ENCODE peak calls at places on chromosomes 11 and 22, in ten cellular contexts. R is stimulated activated CD8-positive, alpha-beta memory T cell treated with anti-CD3 and anti-CD28 coated beads, Interleukin-15, amount 100 ng/mL, for 4 hours; C is fibroblast of mammary gland; K is A549; V is CD8-positive, alpha-beta T cell; M is iPS-NIHi11; T is fibroblast of lung; P is GM04503; U is GM04504; X is activated CD8-positive, alpha-beta T cell treated with anti-CD3 and anti-CD28 coated beads, Interleukin-2, amount 10 ng/mL, durations not matched to agents 7 days and 5 days. N is an unnamed sample.

GRCh38 chr11:2207773-2208621 is 36.4 kb upstream of the TH start:
- DNase-seq in T (no peak), U (no peak), X (peak; percentile 15), P (no peak), V (no peak), C (no peak), R (no peak), K (no peak), M (no peak), N (no peak)

GRCh38 chr22:30252411-30253204 is 6.0 kb upstream of the LIF start:
- DNase-seq in X (no peak), K (peak; percentile 73), U (no peak), R (no peak), T (no peak), M (no peak), C (no peak), V (no peak), P (no peak), N (no peak)

GRCh38 chr11:44351006-44351660 is 41.2 kb upstream of the ALX4 start:
- DNase-seq in C (no peak), T (no peak), M (no peak), V (no peak), P (no peak), R (no peak), X (no peak), U (no peak), K (no peak), N (no peak)

GRCh38 chr11:2088284-2088683 is 50.9 kb downstream of the IGF2 start:
- DNase-seq in X (no peak), T (no peak), R (no peak), U (no peak), C (no peak), V (no peak), K (no peak), P (no peak), M (no peak), N (no peak)

GRCh38 chr11:71451596-71452353 is 1.2 kb upstream of the NADSYN1 start:
- DNase-seq in R (no peak), T (no peak), K (no peak), M (no peak), C (no peak), U (no peak), V (no peak), X (peak; percentile 29), P (no peak), N (no peak)

GRCh38 chr11:7612661-7613393 is 60.5 kb downstream of the CYB5R2 start:
- DNase-seq in X (no peak), C (no peak), M (no peak), T (no peak), P (no peak), U (no peak), R (no peak), K (no peak), V (no peak), N (no peak)

GRCh38 chr11:95977534-95978174 is 53.7 kb upstream of the MTMR2 start:
- DNase-seq in X (no peak), T (peak; percentile 35), M (no peak), U (no peak), P (no peak), R (no peak), C (peak; percentile 79), V (no peak), K (peak; percentile 86), N (no peak)

GRCh38 chr11:26806209-26806608 is 84.3 kb upstream of the SLC5A12 start:
- DNase-seq in U (peak; percentile 51), M (no peak), C (peak; percentile 84), R (no peak), X (no peak), P (peak; percentile 58), K (no peak), V (no peak), T (peak; percentile 65), N (no peak)

GRCh38 chr11:95418916-95419315 is 187.9 kb upstream of the SESN3 start:
- DNase-seq in X (no peak), T (no peak), K (no peak), M (no peak), P (no peak), V (no peak), U (no peak), R (no peak), C (no peak), N (no peak)

GRCh38 chr11:66363805-66364535 is 7.6 kb downstream of the SLC29A2 start:
- DNase-seq in K (peak; percentile 64), R (no peak), T (no peak), M (peak; percentile 91), V (peak; percentile 69), P (no peak), U (no peak), C (peak; percentile 28), X (peak; percentile 80), N (peak; percentile 38)

GRCh38 chr11:59164028-59164427 is 7.9 kb upstream of the DTX4 start:
- DNase-seq in K (no peak), U (no peak), V (no peak), C (no peak), P (no peak), M (no peak), X (no peak), R (no peak), T (no peak), N (no peak)

GRCh38 chr11:118856314-118856713 is 27.4 kb upstream of the CXCR5 start:
- DNase-seq in C (no peak), X (no peak), T (no peak), K (no peak), P (no peak), M (no peak), U (no peak), R (no peak), V (no peak), N (no peak)

GRCh38 chr11:665062-665706 is 28.1 kb downstream of the DRD4 start:
- DNase-seq in T (peak; percentile 66), X (no peak), P (peak; percentile 5), K (no peak), M (no peak), R (no peak), V (no peak), C (no peak), U (peak; percentile 31), N (no peak)

GRCh38 chr11:84384637-84385227 is 1098.6 kb upstream of the CCDC90B start:
- DNase-seq in V (peak; percentile 11), C (peak; percentile 66), X (peak; percentile 31), K (peak; percentile 49), T (peak; percentile 49), U (peak; percentile 19), M (peak; percentile 44), R (no peak), P (peak; percentile 8), N (no peak)

GRCh38 chr11:101949846-101950245 is 33.5 kb upstream of the ANGPTL5 start:
- DNase-seq in C (no peak), V (no peak), T (no peak), R (no peak), U (no peak), M (no peak), P (no peak), K (no peak), X (no peak), N (no peak)

GRCh38 chr11:13268791-13269190 is 8.8 kb upstream of the BMAL1 start:
- DNase-seq in C (no peak), K (no peak), X (no peak), M (no peak), V (no peak), P (no peak), T (no peak), U (no peak), R (no peak), N (no peak)

GRCh38 chr11:3802016-3802790 is 4.8 kb upstream of the NUP98 start:
- DNase-seq in C (peak; percentile 79), M (no peak), K (peak; percentile 78), U (no peak), T (no peak), V (no peak), X (no peak), P (no peak), R (no peak), N (no peak)

GRCh38 chr11:113991170-113991569 is 16.3 kb downstream of the HTR3A start:
- DNase-seq in U (peak; percentile 10), R (no peak), T (peak; percentile 47), V (no peak), M (peak; percentile 84), P (no peak), C (peak; percentile 44), K (no peak), X (peak; percentile 42), N (no peak)

GRCh38 chr11:27839226-27839913 is 139.1 kb upstream of the BDNF start:
- DNase-seq in C (peak; percentile 38), V (no peak), P (peak; percentile 16), X (no peak), T (peak; percentile 38), M (peak; percentile 18), U (peak; percentile 19), K (peak; percentile 21), R (no peak), N (no peak)

GRCh38 chr11:90202342-90202741 is 20.5 kb downstream of the CHORDC1 start:
- DNase-seq in C (no peak), X (no peak), R (no peak), V (no peak), M (no peak), K (no peak), T (no peak), U (no peak), P (no peak), N (no peak)

GRCh38 chr11:128498846-128499245 is 88.5 kb downstream of the ETS1 start:
- DNase-seq in P (peak; percentile 61), M (no peak), X (no peak), R (no peak), K (no peak), V (no peak), T (no peak), U (no peak), C (peak; percentile 64), N (no peak)

GRCh38 chr11:15905815-15906214 is 450.5 kb downstream of the SOX6 start:
- DNase-seq in U (no peak), V (no peak), C (no peak), T (no peak), X (no peak), K (no peak), M (no peak), R (no peak), P (no peak), N (no peak)

GRCh38 chr11:121086866-121087265 is 14.2 kb upstream of the TECTA start:
- DNase-seq in M (no peak), T (peak; percentile 21), C (no peak), V (no peak), R (no peak), U (no peak), K (no peak), X (no peak), P (peak; percentile 61), N (no peak)

GRCh38 chr11:68142441-68143309 is 21.5 kb upstream of the CHKA start:
- DNase-seq in C (no peak), X (no peak), M (no peak), K (no peak), T (no peak), V (no peak), R (no peak), P (no peak), U (no peak), N (no peak)

GRCh38 chr11:114058871-114059277 is 637 bp upstream of the ZBTB16 start:
- DNase-seq in V (no peak), R (no peak), X (no peak), K (no peak), T (no peak), P (no peak), U (no peak), C (peak; percentile 25), M (no peak), N (no peak)

GRCh38 chr22:45092644-45093043 is 71.1 kb upstream of the NUP50 start:
- DNase-seq in U (no peak), R (no peak), T (no peak), P (no peak), X (no peak), C (no peak), K (no peak), M (no peak), V (no peak), N (no peak)

GRCh38 chr22:33894515-33894914 is 25.8 kb downstream of the LARGE1 start:
- DNase-seq in R (no peak), U (no peak), P (no peak), X (no peak), C (no peak), K (peak; percentile 3), T (no peak), M (no peak), V (no peak), N (no peak)

GRCh38 chr11:128549256-128549944 is 38.0 kb downstream of the ETS1 start:
- DNase-seq in M (no peak), P (no peak), V (no peak), R (no peak), C (peak; percentile 92), X (no peak), U (no peak), K (no peak), T (peak; percentile 81), N (no peak)

N was measured in CD4-positive, alpha-beta memory T cell.